ENCODE peak calls at places on chromosomes 6 and 20, in nine cellular contexts. A is ELR; I is foreskin melanocyte; Y is T follicular helper cell; W is lung; S is effector memory CD4-positive, alpha-beta T cell; B is activated effector memory CD4-positive, alpha-beta T cell treated with anti-CD3 and anti-CD28 coated beads, Interleukin-2, amount 50 U/mL, for 16 hours; R is choroid plexus epithelial cell; U is EL. V is an unnamed sample.

GRCh38 chr20:32522775-32523612 is 62.1 kb downstream of the NOL4L start:
- DNase-seq in A (peak), I (no peak), Y (no peak), W (no peak), S (no peak), B (no peak), R (no peak), U (peak), V (no peak)

GRCh38 chr6:3336859-3337515 is 78.2 kb downstream of the PSMG4 start:
- DNase-seq in A (no peak), I (no peak), Y (no peak), W (no peak), S (no peak), B (no peak), R (no peak), U (no peak), V (no peak)

GRCh38 chr20:17680128-17680835 is 1.8 kb downstream of the RRBP1 start:
- DNase-seq in A (peak), I (no peak), Y (no peak), W (peak), S (no peak), B (no peak), R (peak), U (peak), V (peak)

GRCh38 chr6:106751501-106752252 is 122.3 kb downstream of the QRSL1 start:
- DNase-seq in A (peak), I (no peak), Y (no peak), W (no peak), S (no peak), B (no peak), R (no peak), U (peak), V (peak)

GRCh38 chr6:62808575-62809293 is 402.5 kb upstream of the FKBP1C start:
- DNase-seq in A (no peak), I (no peak), Y (no peak), W (no peak), S (no peak), B (no peak), R (no peak), U (no peak), V (no peak)

GRCh38 chr6:26016326-26017275 is 54.0 kb downstream of the TRIM38 start:
- DNase-seq in A (peak), I (peak), Y (no peak), W (no peak), S (no peak), B (no peak), R (peak), U (peak), V (peak)

GRCh38 chr6:78489874-78490273 is 377.5 kb upstream of the IRAK1BP1 start:
- DNase-seq in A (peak), I (no peak), Y (no peak), W (no peak), S (no peak), B (no peak), R (peak), U (peak), V (peak)

GRCh38 chr20:57282691-57283361 is 16.4 kb upstream of the BMP7 start:
- DNase-seq in A (no peak), I (peak), Y (no peak), W (no peak), S (no peak), B (no peak), R (no peak), U (no peak), V (no peak)

GRCh38 chr6:166725571-166725970 is 98.5 kb upstream of the RPS6KA2 start:
- DNase-seq in A (no peak), I (no peak), Y (no peak), W (no peak), S (no peak), B (no peak), R (no peak), U (no peak), V (no peak)

GRCh38 chr6:12537389-12537788 is 179.2 kb upstream of the PHACTR1 start:
- DNase-seq in A (no peak), I (no peak), Y (no peak), W (no peak), S (no peak), B (no peak), R (peak), U (no peak), V (peak)

GRCh38 chr20:62641749-62642665 is at the start of gene SLCO4A1:
- DNase-seq in A (peak), I (peak), Y (peak), W (peak), S (peak), B (peak), R (peak), U (peak), V (peak)

GRCh38 chr20:4369798-4370124 is 351.9 kb upstream of the PRND start:
- DNase-seq in A (no peak), I (no peak), Y (no peak), W (no peak), S (no peak), B (no peak), R (no peak), U (no peak), V (no peak)

GRCh38 chr6:82205793-82206425 is 41.6 kb downstream of the IBTK start:
- DNase-seq in A (no peak), I (peak), Y (no peak), W (no peak), S (no peak), B (no peak), R (peak), U (peak), V (peak)

GRCh38 chr6:166772518-166772917 is 145.5 kb upstream of the RPS6KA2 start:
- DNase-seq in A (no peak), I (no peak), Y (no peak), W (no peak), S (no peak), B (no peak), R (no peak), U (no peak), V (no peak)

GRCh38 chr6:37160922-37161778 is 8.8 kb upstream of the PIM1 start:
- DNase-seq in A (no peak), I (no peak), Y (no peak), W (no peak), S (no peak), B (no peak), R (peak), U (peak), V (peak)

GRCh38 chr6:37547564-37548061 is 47.9 kb upstream of the CCDC167 start:
- DNase-seq in A (peak), I (no peak), Y (no peak), W (no peak), S (no peak), B (no peak), R (peak), U (peak), V (peak)

GRCh38 chr20:45611054-45611453 is 18.5 kb upstream of the WFDC10A start:
- DNase-seq in A (peak), I (peak), Y (no peak), W (no peak), S (no peak), B (peak), R (peak), U (peak), V (peak)

GRCh38 chr6:2528156-2528555 is 222.6 kb downstream of the MYLK4 start:
- DNase-seq in A (no peak), I (peak), Y (no peak), W (no peak), S (no peak), B (no peak), R (peak), U (no peak), V (no peak)

GRCh38 chr6:139330271-139330670 is 38.5 kb upstream of the TXLNB start:
- DNase-seq in A (no peak), I (no peak), Y (no peak), W (no peak), S (no peak), B (no peak), R (no peak), U (no peak), V (no peak)

GRCh38 chr20:10711903-10712373 is 38.1 kb upstream of the JAG1 start:
- DNase-seq in A (no peak), I (no peak), Y (no peak), W (no peak), S (no peak), B (no peak), R (no peak), U (no peak), V (no peak)

GRCh38 chr6:45470131-45470738 is 92.5 kb upstream of the SUPT3H start:
- DNase-seq in A (no peak), I (no peak), Y (no peak), W (no peak), S (no peak), B (no peak), R (no peak), U (no peak), V (no peak)

GRCh38 chr20:48795058-48795457 is 32.7 kb downstream of the PREX1 start:
- DNase-seq in A (no peak), I (no peak), Y (no peak), W (no peak), S (no peak), B (no peak), R (no peak), U (no peak), V (no peak)

GRCh38 chr6:150992682-150993081 is 127.2 kb downstream of the MTHFD1L start:
- DNase-seq in A (no peak), I (no peak), Y (no peak), W (no peak), S (no peak), B (no peak), R (no peak), U (no peak), V (no peak)

GRCh38 chr6:137734875-137735182 is 132.2 kb upstream of the TNFAIP3 start:
- DNase-seq in A (no peak), I (no peak), Y (no peak), W (no peak), S (no peak), B (no peak), R (peak), U (no peak), V (no peak)

GRCh38 chr6:3277251-3277650 is 18.5 kb downstream of the PSMG4 start:
- DNase-seq in A (no peak), I (no peak), Y (no peak), W (no peak), S (no peak), B (peak), R (no peak), U (no peak), V (no peak)

GRCh38 chr6:52183131-52183530 is 3.0 kb upstream of the IL17A start:
- DNase-seq in A (no peak), I (no peak), Y (no peak), W (no peak), S (no peak), B (no peak), R (no peak), U (no peak), V (no peak)

GRCh38 chr20:20520776-20521175 is 152.9 kb downstream of the INSM1 start:
- DNase-seq in A (peak), I (no peak), Y (no peak), W (no peak), S (no peak), B (no peak), R (peak), U (peak), V (peak)

GRCh38 chr20:42595625-42596024 is 594.1 kb downstream of the PTPRT start:
- DNase-seq in A (no peak), I (no peak), Y (no peak), W (no peak), S (no peak), B (no peak), R (no peak), U (no peak), V (no peak)

GRCh38 chr6:110748458-110748857 is 66.8 kb downstream of the CDK19 start:
- DNase-seq in A (no peak), I (no peak), Y (no peak), W (no peak), S (no peak), B (no peak), R (no peak), U (peak), V (no peak)

GRCh38 chr20:10611357-10611756 is 62.4 kb downstream of the JAG1 start:
- DNase-seq in A (peak), I (no peak), Y (no peak), W (no peak), S (no peak), B (no peak), R (peak), U (peak), V (no peak)

GRCh38 chr6:15996030-15996429 is 132.9 kb upstream of the MYLIP start:
- DNase-seq in A (peak), I (peak), Y (no peak), W (no peak), S (no peak), B (no peak), R (peak), U (peak), V (no peak)

GRCh38 chr20:23152308-23152892 is 66.3 kb upstream of the CD93 start:
- DNase-seq in A (peak), I (no peak), Y (no peak), W (no peak), S (no peak), B (no peak), R (peak), U (peak), V (peak)